ENCODE peak calls at places on chromosomes 16 and 17, in eight cellular contexts. D is MM.1S, M is WERI-Rb-1, N is heart right ventricle, B is kidney epithelial cell, Z is astrocyte, L is tibial nerve, Q is H9. V is an unnamed sample.
A peak's percentile ranks its signal among the peaks of the same experiment; 100 is the strongest.

GRCh38 chr17:78532922-78533640 is 44.1 kb downstream of the DNAH17 start:
- DNase-seq in D (no peak), M (no peak), N (no peak), B (peak; percentile 42), Z (peak; percentile 83), L (no peak), Q (peak; percentile 17), V (no peak)

GRCh38 chr17:49548051-49548505 is 27.6 kb upstream of the NXPH3 start:
- DNase-seq in D (no peak), M (no peak), N (no peak), B (no peak), Z (no peak), L (no peak), Q (no peak), V (no peak)

GRCh38 chr16:1144476-1145382 is 8.2 kb upstream of the CACNA1H start:
- DNase-seq in D (no peak), M (no peak), N (no peak), B (no peak), Z (no peak), L (no peak), Q (no peak), V (no peak)

GRCh38 chr16:68229431-68230175 is 6.3 kb downstream of the ESRP2 start:
- DNase-seq in D (peak; percentile 48), M (peak; percentile 37), N (no peak), B (no peak), Z (peak; percentile 18), L (no peak), Q (peak; percentile 55), V (no peak)

GRCh38 chr16:83272843-83273242 is 534.9 kb upstream of the HSBP1 start:
- DNase-seq in D (no peak), M (no peak), N (no peak), B (no peak), Z (no peak), L (no peak), Q (no peak), V (no peak)

GRCh38 chr16:10878644-10879498 is 1.9 kb downstream of the CIITA start:
- DNase-seq in D (peak; percentile 85), M (no peak), N (no peak), B (no peak), Z (no peak), L (no peak), Q (peak; percentile 37), V (no peak)

GRCh38 chr17:79658811-79659207 is 48.0 kb upstream of the RBFOX3 start:
- DNase-seq in D (no peak), M (peak; percentile 85), N (no peak), B (no peak), Z (peak; percentile 1), L (no peak), Q (peak; percentile 83), V (no peak)

GRCh38 chr17:46007461-46007965 is 8.5 kb downstream of the STH start:
- DNase-seq in D (no peak), M (no peak), N (no peak), B (no peak), Z (no peak), L (no peak), Q (no peak), V (no peak)

GRCh38 chr16:89922884-89923639 is at the start of gene TUBB3:
- DNase-seq in D (peak; percentile 45), M (peak; percentile 69), N (peak; percentile 58), B (no peak), Z (peak; percentile 64), L (no peak), Q (peak; percentile 86), V (no peak)

GRCh38 chr17:44253021-44253420 is 14.9 kb downstream of the SLC4A1 start:
- DNase-seq in D (no peak), M (no peak), N (no peak), B (no peak), Z (no peak), L (no peak), Q (no peak), V (no peak)
- H3K27me3 ChIP-seq in D (peaks cover 23% of the 10 kb centered on the region), M (no peaks in the 10 kb centered on the region), N (no peaks in the 10 kb centered on the region), B (peaks cover 6% of the 10 kb centered on the region), Z (peaks cover 5% of the 10 kb centered on the region), L (no peaks in the 10 kb centered on the region), Q (no peaks in the 10 kb centered on the region), V (no peaks in the 10 kb centered on the region)

GRCh38 chr16:50446861-50447260 is 78.1 kb upstream of the BRD7 start:
- DNase-seq in D (no peak), M (no peak), N (no peak), B (no peak), Z (no peak), L (no peak), Q (no peak), V (no peak)

GRCh38 chr16:50450957-50451356 is 82.2 kb upstream of the BRD7 start:
- DNase-seq in D (no peak), M (no peak), N (no peak), B (no peak), Z (no peak), L (no peak), Q (no peak), V (no peak)

GRCh38 chr16:50448981-50449380 is 80.2 kb upstream of the BRD7 start:
- DNase-seq in D (no peak), M (no peak), N (no peak), B (no peak), Z (no peak), L (no peak), Q (no peak), V (no peak)

GRCh38 chr16:50449800-50450199 is 81.0 kb upstream of the BRD7 start:
- DNase-seq in D (no peak), M (no peak), N (no peak), B (no peak), Z (no peak), L (no peak), Q (no peak), V (no peak)

DNA sequence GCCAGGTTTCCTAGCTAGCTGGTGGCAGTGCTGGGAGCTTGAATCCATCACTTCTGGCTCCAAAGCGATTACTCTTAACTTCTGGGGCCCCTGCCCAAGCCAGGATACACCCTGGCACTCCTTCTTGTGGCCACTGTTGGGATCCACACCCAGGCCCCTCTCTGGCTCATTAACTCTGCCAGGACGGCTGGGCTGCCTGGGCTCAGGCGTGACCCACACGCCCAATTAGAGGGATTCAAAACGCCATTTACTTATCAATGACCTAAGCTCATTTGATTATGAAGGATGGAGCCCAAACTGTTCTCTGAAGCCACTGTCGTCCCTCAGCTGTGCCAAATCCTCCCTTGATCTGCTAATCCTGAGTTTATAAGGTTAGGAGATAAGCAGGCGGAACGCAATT is 79.7 kb upstream of the BRD7 start:
- DNase-seq in D (no peak), M (peak; percentile 72), N (no peak), B (no peak), Z (no peak), L (no peak), Q (peak; percentile 73), V (no peak)
- TF ChIP-seq CTCF in D (no peak), M (peak; percentile 59), N (no peak), B (peak; percentile 29), Z (no peak), L (no peak), Q (peak; percentile 65), V (no peak)

DNA sequence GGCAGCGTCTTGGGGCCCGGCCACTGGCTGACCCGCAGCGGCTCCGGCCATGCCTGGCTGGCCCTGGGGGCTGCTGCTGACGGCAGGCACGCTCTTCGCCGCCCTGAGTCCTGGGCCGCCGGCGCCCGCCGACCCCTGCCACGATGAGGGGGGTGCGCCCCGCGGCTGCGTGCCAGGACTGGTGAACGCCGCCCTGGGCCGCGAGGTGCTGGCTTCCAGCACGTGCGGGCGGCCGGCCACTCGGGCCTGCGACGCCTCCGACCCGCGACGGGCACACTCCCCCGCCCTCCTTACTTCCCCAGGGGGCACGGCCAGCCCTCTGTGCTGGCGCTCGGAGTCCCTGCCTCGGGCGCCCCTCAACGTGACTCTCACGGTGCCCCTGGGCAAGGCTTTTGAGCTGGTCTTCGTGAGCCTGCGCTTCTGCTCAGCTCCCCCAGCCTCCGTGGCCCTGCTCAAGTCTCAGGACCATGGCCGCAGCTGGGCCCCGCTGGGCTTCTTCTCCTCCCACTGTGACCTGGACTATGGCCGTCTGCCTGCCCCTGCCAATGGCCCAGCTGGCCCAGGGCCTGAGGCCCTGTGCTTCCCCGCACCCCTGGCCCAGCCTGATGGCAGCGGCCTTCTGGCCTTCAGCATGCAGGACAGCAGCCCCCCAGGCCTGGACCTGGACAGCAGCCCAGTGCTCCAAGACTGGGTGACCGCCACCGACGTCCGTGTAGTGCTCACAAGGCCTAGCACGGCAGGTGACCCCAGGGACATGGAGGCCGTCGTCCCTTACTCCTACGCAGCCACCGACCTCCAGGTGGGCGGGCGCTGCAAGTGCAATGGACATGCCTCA is 773 bp downstream of the NTN3 start:
- DNase-seq in D (no peak), M (no peak), N (no peak), B (no peak), Z (no peak), L (no peak), Q (no peak), V (no peak)
- H3K27me3 ChIP-seq in D (peaks cover 52% of the 10 kb centered on the region), M (no peaks in the 10 kb centered on the region), N (peaks cover 67% of the 10 kb centered on the region), B (peaks cover 13% of the 10 kb centered on the region), Z (no peaks in the 10 kb centered on the region), L (no peaks in the 10 kb centered on the region), Q (peaks cover 18% of the 10 kb centered on the region), V (no peaks in the 10 kb centered on the region)

GRCh38 chr16:57167951-57168350 is 17.9 kb downstream of the PSME3IP1 start:
- DNase-seq in D (peak; percentile 69), M (no peak), N (no peak), B (peak; percentile 37), Z (peak; percentile 69), L (no peak), Q (no peak), V (no peak)
- TF ChIP-seq CTCF in D (peak; percentile 71), M (peak; percentile 42), N (peak; percentile 74), B (peak; percentile 65), Z (peak; percentile 78), L (peak; percentile 43), Q (peak; percentile 65), V (peak; percentile 77)

DNA sequence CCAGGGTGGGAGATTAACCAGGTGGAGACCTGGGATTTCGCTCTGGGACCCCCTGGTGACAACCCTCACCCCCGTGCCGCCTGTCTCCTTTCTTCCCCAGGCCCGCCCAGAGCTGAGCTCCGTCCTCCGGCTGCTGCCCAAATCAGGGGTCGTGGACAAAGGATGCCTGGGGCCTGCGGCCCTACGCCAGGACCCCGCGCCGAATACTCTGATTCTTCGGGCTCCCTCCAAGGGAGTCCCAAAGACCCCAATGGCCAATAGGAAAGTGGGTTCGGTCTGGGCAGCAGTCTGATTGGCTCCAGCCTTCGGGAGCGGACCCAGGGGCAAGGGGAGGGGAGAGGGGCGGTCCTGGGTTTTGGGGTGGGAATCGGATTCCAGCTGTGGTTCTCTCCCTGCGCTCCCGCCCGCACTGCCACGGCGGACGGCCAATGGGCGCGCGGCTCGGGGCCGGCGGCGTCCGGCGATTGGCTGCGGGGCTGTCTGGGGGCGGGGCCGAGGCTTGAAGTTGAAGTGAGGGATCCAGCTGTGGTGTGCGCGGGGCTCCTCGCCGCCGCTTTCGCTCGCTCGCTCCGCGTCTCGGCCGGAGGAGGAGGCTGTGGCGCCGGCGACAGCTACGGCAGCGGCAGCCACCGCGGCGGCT is at the start of gene CACNA1G:
- DNase-seq in D (peak; percentile 88), M (peak; percentile 97), N (peak; percentile 89), B (peak; percentile 29), Z (peak; percentile 42), L (peak; percentile 85), Q (peak; percentile 100), V (peak; percentile 25)
- H3K27me3 ChIP-seq in D (peaks cover 73% of the 10 kb centered on the region), M (no peaks in the 10 kb centered on the region), N (peaks cover 89% of the 10 kb centered on the region), B (peaks cover 75% of the 10 kb centered on the region), Z (peaks cover 54% of the 10 kb centered on the region), L (peaks cover 3% of the 10 kb centered on the region), Q (peaks cover 41% of the 10 kb centered on the region), V (peaks cover 40% of the 10 kb centered on the region)

DNA sequence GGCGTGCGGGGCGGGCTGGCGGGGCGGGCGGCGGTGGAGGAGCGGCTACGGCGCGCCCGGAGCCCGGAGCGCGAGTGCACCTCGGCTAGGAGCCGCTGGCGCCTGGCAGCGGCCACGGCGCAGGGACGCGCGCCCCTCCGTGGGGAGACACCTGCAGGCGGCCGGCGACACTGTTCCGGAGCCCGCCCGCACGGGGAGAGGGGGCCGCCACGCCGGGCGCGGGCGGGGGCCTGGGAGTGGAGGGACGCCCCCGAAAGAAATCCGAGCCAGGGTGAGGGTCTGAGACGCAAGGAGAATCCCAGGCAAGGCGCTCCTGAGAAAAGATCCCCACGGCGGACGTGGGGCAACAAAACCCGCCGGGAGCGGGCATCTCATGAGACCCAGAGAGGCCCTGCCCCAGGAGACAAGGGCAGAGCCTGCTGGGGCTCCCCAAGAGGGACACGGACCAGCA is at the start of gene GSG1L:
- DNase-seq in D (no peak), M (peak; percentile 44), N (no peak), B (no peak), Z (no peak), L (no peak), Q (no peak), V (no peak)
- TF ChIP-seq CTCF in D (no peak), M (peak; percentile 59), N (peak; percentile 44), B (no peak), Z (no peak), L (no peak), Q (peak; percentile 23), V (no peak)